ENCODE peak calls at places on chromosomes 3 and 15, in four cellular contexts. Y, Z, H and F are unnamed samples.

GRCh38 chr3:167346171-167346570 is 33.9 kb downstream of the ZBBX start:
- DNase-seq in Y (no peak), Z (no peak), H (no peak), F (no peak)

GRCh38 chr3:13612829-13613228 is 63.9 kb downstream of the FBLN2 start:
- DNase-seq in Y (no peak), Z (no peak), H (no peak), F (no peak)

GRCh38 chr3:184229424-184230080 is at the start of gene VWA5B2:
- DNase-seq in Y (peak), Z (peak), H (no peak), F (no peak)

GRCh38 chr3:21524113-21524512 is 226.9 kb downstream of the ZNF385D start:
- DNase-seq in Y (no peak), Z (no peak), H (no peak), F (no peak)

GRCh38 chr3:65356331-65357286 is 668.8 kb upstream of the ADAMTS9 start:
- DNase-seq in Y (no peak), Z (no peak), H (no peak), F (no peak)

GRCh38 chr15:93973287-93973686 is 258.1 kb upstream of the MCTP2 start:
- DNase-seq in Y (no peak), Z (no peak), H (no peak), F (no peak)

GRCh38 chr3:66836363-66837152 is 161.5 kb upstream of the KBTBD8 start:
- DNase-seq in Y (no peak), Z (no peak), H (no peak), F (no peak)

GRCh38 chr3:141482250-141482937 is 4.4 kb upstream of the RASA2 start:
- DNase-seq in Y (no peak), Z (no peak), H (no peak), F (peak)

GRCh38 chr3:111143-112069 is 85.2 kb upstream of the CHL1 start:
- DNase-seq in Y (no peak), Z (no peak), H (no peak), F (no peak)

GRCh38 chr15:97470417-97470816 is 490.1 kb upstream of the ARRDC4 start:
- DNase-seq in Y (no peak), Z (no peak), H (no peak), F (no peak)

GRCh38 chr3:141471160-141471559 is 15.7 kb upstream of the RASA2 start:
- DNase-seq in Y (no peak), Z (no peak), H (no peak), F (no peak)

GRCh38 chr3:65873028-65873427 is 165.7 kb downstream of the MAGI1 start:
- DNase-seq in Y (no peak), Z (no peak), H (no peak), F (no peak)

GRCh38 chr3:188947983-188948657 is 223.7 kb upstream of the TPRG1 start:
- DNase-seq in Y (peak), Z (no peak), H (no peak), F (peak)

GRCh38 chr3:12461097-12461649 is 23.1 kb upstream of the TSEN2 start:
- DNase-seq in Y (no peak), Z (no peak), H (no peak), F (no peak)

GRCh38 chr3:151863611-151864010 is 9.8 kb upstream of the SUCNR1 start:
- DNase-seq in Y (no peak), Z (no peak), H (no peak), F (no peak)

GRCh38 chr15:38669160-38669505 is 104.5 kb upstream of the RASGRP1 start:
- DNase-seq in Y (no peak), Z (no peak), H (no peak), F (no peak)

GRCh38 chr3:196969001-196969659 is 497 bp upstream of the PIGZ start:
- DNase-seq in Y (peak), Z (peak), H (no peak), F (no peak)

GRCh38 chr3:183734750-183735284 is 37.2 kb downstream of the YEATS2 start:
- DNase-seq in Y (no peak), Z (no peak), H (no peak), F (no peak)

GRCh38 chr15:80587816-80588456 is 107.2 kb upstream of the ABHD17C start:
- DNase-seq in Y (no peak), Z (no peak), H (no peak), F (peak)

GRCh38 chr3:114319453-114319852 is 25.6 kb downstream of the TIGIT start:
- DNase-seq in Y (peak), Z (no peak), H (peak), F (peak)

GRCh38 chr15:37880009-37880834 is 54.2 kb upstream of the TMCO5A start:
- DNase-seq in Y (peak), Z (peak), H (peak), F (peak)

GRCh38 chr3:109184726-109185125 is 48.2 kb downstream of the C3orf85 start:
- DNase-seq in Y (no peak), Z (no peak), H (no peak), F (no peak)

GRCh38 chr15:91102546-91103330 is 2.7 kb downstream of the SV2B start:
- DNase-seq in Y (no peak), Z (no peak), H (no peak), F (no peak)

GRCh38 chr15:96333194-96334016 is 2.9 kb downstream of the NR2F2 start:
- DNase-seq in Y (no peak), Z (no peak), H (no peak), F (no peak)

GRCh38 chr15:35737521-35737920 is 191.6 kb upstream of the DPH6 start:
- DNase-seq in Y (no peak), Z (no peak), H (no peak), F (no peak)

GRCh38 chr15:49810651-49811175 is 189.9 kb downstream of the DTWD1 start:
- DNase-seq in Y (no peak), Z (no peak), H (no peak), F (no peak)